ENCODE peak calls at places on chromosomes 7 and 10, in five cellular contexts. One of them, this sample, is unnamed.

GRCh38 chr7:112669306-112669705 is 120.9 kb downstream of the TMEM168 start:
- DNase-seq in H1: no peak
- DNase-seq in A549: no peak
- DNase-seq in K562: no peak
- DNase-seq in GM12878: no peak
- DNase-seq in this sample: no peak

GRCh38 chr10:63256047-63256773 is 123.1 kb downstream of the NRBF2 start:
- DNase-seq in H1: no peak
- DNase-seq in A549: no peak
- DNase-seq in K562: no peak
- DNase-seq in GM12878: no peak
- DNase-seq in this sample: no peak

GRCh38 chr7:133805426-133805825 is 321.7 kb upstream of the LRGUK start:
- DNase-seq in H1: no peak
- DNase-seq in A549: no peak
- DNase-seq in K562: peak
- DNase-seq in GM12878: no peak
- DNase-seq in this sample: no peak

GRCh38 chr10:77308084-77308732 is 329.4 kb downstream of the KCNMA1 start:
- DNase-seq in H1: no peak
- DNase-seq in A549: no peak
- DNase-seq in K562: no peak
- DNase-seq in GM12878: no peak
- DNase-seq in this sample: no peak

GRCh38 chr10:129441391-129442009 is 25.5 kb upstream of the MGMT start:
- DNase-seq in H1: no peak
- DNase-seq in A549: no peak
- DNase-seq in K562: no peak
- DNase-seq in GM12878: no peak
- DNase-seq in this sample: peak

GRCh38 chr7:150909192-150909591 is 56.9 kb downstream of the AOC1 start:
- DNase-seq in H1: no peak
- DNase-seq in A549: no peak
- DNase-seq in K562: no peak
- DNase-seq in GM12878: no peak
- DNase-seq in this sample: no peak

GRCh38 chr7:158271646-158272045 is 316.0 kb downstream of the PTPRN2 start:
- DNase-seq in H1: no peak
- DNase-seq in A549: no peak
- DNase-seq in K562: no peak
- DNase-seq in GM12878: no peak
- DNase-seq in this sample: no peak

GRCh38 chr10:91573320-91573719 is 59.6 kb downstream of the PPP1R3C start:
- DNase-seq in H1: no peak
- DNase-seq in A549: no peak
- DNase-seq in K562: no peak
- DNase-seq in GM12878: no peak
- DNase-seq in this sample: no peak

GRCh38 chr10:15461353-15462108 is 90.4 kb upstream of the FAM171A1 start:
- DNase-seq in H1: no peak
- DNase-seq in A549: peak
- DNase-seq in K562: peak
- DNase-seq in GM12878: no peak
- DNase-seq in this sample: no peak

GRCh38 chr10:8628351-8628750 is 573.9 kb downstream of the GATA3 start:
- DNase-seq in H1: no peak
- DNase-seq in A549: peak
- DNase-seq in K562: no peak
- DNase-seq in GM12878: no peak
- DNase-seq in this sample: no peak

GRCh38 chr10:72275351-72276012 is 1.8 kb downstream of the DDIT4 start:
- DNase-seq in H1: no peak
- DNase-seq in A549: no peak
- DNase-seq in K562: peak
- DNase-seq in GM12878: no peak
- DNase-seq in this sample: no peak

GRCh38 chr10:52440612-52441285 is 126.7 kb downstream of the DKK1 start:
- DNase-seq in H1: no peak
- DNase-seq in A549: no peak
- DNase-seq in K562: no peak
- DNase-seq in GM12878: no peak
- DNase-seq in this sample: no peak

GRCh38 chr7:76185187-76185915 is 16.3 kb upstream of the SRRM3 start:
- DNase-seq in H1: no peak
- DNase-seq in A549: no peak
- DNase-seq in K562: no peak
- DNase-seq in GM12878: no peak
- DNase-seq in this sample: no peak

GRCh38 chr7:44574286-44574872 is 671 bp upstream of the DDX56 start:
- DNase-seq in H1: no peak
- DNase-seq in A549: no peak
- DNase-seq in K562: no peak
- DNase-seq in GM12878: no peak
- DNase-seq in this sample: no peak
- TF ChIP-seq KDM1A in H1: no peak
- TF ChIP-seq KDM1A in A549: no peak
- TF ChIP-seq KDM1A in K562: no peak
- TF ChIP-seq KDM1A in GM12878: no peak
- TF ChIP-seq KDM1A in this sample: no peak

GRCh38 chr7:120695848-120696247 is 162.1 kb downstream of the TSPAN12 start:
- DNase-seq in H1: no peak
- DNase-seq in A549: no peak
- DNase-seq in K562: no peak
- DNase-seq in GM12878: no peak
- DNase-seq in this sample: no peak

DNA sequence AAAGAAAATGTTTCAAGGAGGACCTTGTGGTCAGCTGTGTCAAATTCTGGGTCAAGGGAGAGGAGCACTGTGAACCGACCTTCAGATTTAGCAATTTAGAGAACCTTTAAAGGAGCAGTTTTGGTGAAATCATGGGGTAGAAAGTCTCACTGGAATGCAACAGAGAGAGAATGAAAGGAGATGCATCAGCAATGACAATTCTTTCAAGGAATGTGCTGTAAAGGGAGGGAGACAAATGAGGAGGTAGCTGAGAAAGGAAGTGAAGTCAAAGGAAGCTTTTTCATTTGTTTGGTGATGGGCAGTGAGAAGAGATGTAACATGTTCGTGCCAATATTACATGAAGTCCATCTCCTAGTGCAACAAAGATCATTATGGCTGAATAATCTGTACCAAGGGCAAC is 166.0 kb downstream of the TSPAN12 start:
- DNase-seq in H1: no peak
- DNase-seq in A549: no peak
- DNase-seq in K562: no peak
- DNase-seq in GM12878: no peak
- DNase-seq in this sample: no peak
- TF ChIP-seq KDM1A in H1: no peak
- TF ChIP-seq KDM1A in A549: no peak
- TF ChIP-seq KDM1A in K562: no peak
- TF ChIP-seq KDM1A in GM12878: no peak
- TF ChIP-seq KDM1A in this sample: no peak

DNA sequence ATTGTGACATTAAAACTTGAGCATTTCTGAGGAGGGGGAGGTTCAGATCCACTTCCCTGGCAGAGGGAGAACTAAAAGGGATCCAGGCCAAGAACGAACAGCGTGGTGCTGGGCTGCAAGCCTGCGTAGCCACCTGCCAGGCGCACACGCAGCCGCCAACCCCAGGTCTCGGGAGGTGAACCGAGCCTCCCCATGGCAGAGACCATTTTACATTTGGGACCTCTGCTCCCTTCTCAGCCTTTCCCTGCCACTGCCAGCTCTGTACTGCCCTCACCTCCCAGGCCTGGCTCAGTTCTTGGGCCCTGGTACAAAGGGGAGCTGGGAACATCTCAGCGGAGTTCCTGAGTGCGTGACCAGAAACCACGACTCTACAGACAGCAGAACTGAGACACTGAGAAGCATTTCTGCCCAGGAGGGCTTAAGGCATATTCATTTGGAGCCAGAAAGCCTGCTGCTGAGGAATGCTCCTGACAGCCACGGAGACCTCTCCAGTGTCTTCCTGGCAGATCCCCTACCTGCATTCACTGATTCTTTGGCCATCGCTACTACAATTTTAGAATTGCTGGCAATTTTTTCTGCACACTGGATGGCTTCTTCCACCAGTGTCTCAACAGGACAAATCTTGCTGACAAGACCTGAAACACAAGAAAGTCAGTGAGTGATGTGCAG is 7.6 kb downstream of the ECHS1 start:
- DNase-seq in H1: no peak
- DNase-seq in A549: no peak
- DNase-seq in K562: no peak
- DNase-seq in GM12878: no peak
- DNase-seq in this sample: no peak
- TF ChIP-seq KDM1A in H1: no peak
- TF ChIP-seq KDM1A in A549: no peak
- TF ChIP-seq KDM1A in K562: no peak
- TF ChIP-seq KDM1A in GM12878: no peak
- TF ChIP-seq KDM1A in this sample: no peak

GRCh38 chr7:90613088-90613498 is 17.0 kb downstream of the CDK14 start:
- DNase-seq in H1: no peak
- DNase-seq in A549: no peak
- DNase-seq in K562: no peak
- DNase-seq in GM12878: peak
- DNase-seq in this sample: no peak
- TF ChIP-seq KDM1A in H1: no peak
- TF ChIP-seq KDM1A in A549: no peak
- TF ChIP-seq KDM1A in K562: no peak
- TF ChIP-seq KDM1A in GM12878: no peak
- TF ChIP-seq KDM1A in this sample: no peak

GRCh38 chr7:17436126-17436525 is 137.7 kb downstream of the AHR start:
- DNase-seq in H1: no peak
- DNase-seq in A549: no peak
- DNase-seq in K562: no peak
- DNase-seq in GM12878: no peak
- DNase-seq in this sample: no peak
- TF ChIP-seq KDM1A in H1: no peak
- TF ChIP-seq KDM1A in A549: no peak
- TF ChIP-seq KDM1A in K562: no peak
- TF ChIP-seq KDM1A in GM12878: no peak
- TF ChIP-seq KDM1A in this sample: no peak

GRCh38 chr7:88254721-88255120 is 34.9 kb upstream of the SRI start:
- DNase-seq in H1: no peak
- DNase-seq in A549: peak
- DNase-seq in K562: no peak
- DNase-seq in GM12878: no peak
- DNase-seq in this sample: peak
- TF ChIP-seq KDM1A in H1: no peak
- TF ChIP-seq KDM1A in A549: no peak
- TF ChIP-seq KDM1A in K562: no peak
- TF ChIP-seq KDM1A in GM12878: no peak
- TF ChIP-seq KDM1A in this sample: no peak

GRCh38 chr10:31001740-31002139 is 29.9 kb downstream of the ZNF438 start:
- DNase-seq in H1: no peak
- DNase-seq in A549: no peak
- DNase-seq in K562: no peak
- DNase-seq in GM12878: no peak
- DNase-seq in this sample: no peak

GRCh38 chr10:31000071-31000787 is 31.4 kb downstream of the ZNF438 start:
- DNase-seq in H1: no peak
- DNase-seq in A549: no peak
- DNase-seq in K562: no peak
- DNase-seq in GM12878: no peak
- DNase-seq in this sample: no peak

GRCh38 chr10:31000867-31001266 is 30.8 kb downstream of the ZNF438 start:
- DNase-seq in H1: no peak
- DNase-seq in A549: no peak
- DNase-seq in K562: no peak
- DNase-seq in GM12878: no peak
- DNase-seq in this sample: no peak

GRCh38 chr10:31010062-31010461 is 21.6 kb downstream of the ZNF438 start:
- DNase-seq in H1: no peak
- DNase-seq in A549: no peak
- DNase-seq in K562: no peak
- DNase-seq in GM12878: no peak
- DNase-seq in this sample: no peak

GRCh38 chr10:31004611-31005193 is 27.0 kb downstream of the ZNF438 start:
- DNase-seq in H1: no peak
- DNase-seq in A549: no peak
- DNase-seq in K562: no peak
- DNase-seq in GM12878: no peak
- DNase-seq in this sample: no peak
- TF ChIP-seq KDM1A in H1: no peak
- TF ChIP-seq KDM1A in A549: no peak
- TF ChIP-seq KDM1A in K562: no peak
- TF ChIP-seq KDM1A in GM12878: no peak
- TF ChIP-seq KDM1A in this sample: no peak

This sample was measured in HepG2.